ENCODE peak calls at places on chromosome 20, in four cellular contexts. S is fibroblast of the aortic adventitia, V is left ventricle myocardium inferior, C is testis. K is an unnamed sample.
A peak's percentile ranks its signal among the peaks of the same experiment; 100 is the strongest.

GRCh38 chr20:35719717-35720116 is 20.5 kb downstream of the ROMO1 start:
- DNase-seq in S (no peak), V (no peak), C (no peak), K (no peak)

GRCh38 chr20:40977218-40977617 is 51.4 kb upstream of the TOP1 start:
- DNase-seq in S (no peak), V (no peak), C (no peak), K (no peak)

GRCh38 chr20:62835931-62836861 is 19.3 kb downstream of the COL9A3 start:
- DNase-seq in S (no peak), V (no peak), C (no peak), K (no peak)

GRCh38 chr20:38658879-38659612 is 57.4 kb downstream of the ARHGAP40 start:
- DNase-seq in S (no peak), V (no peak), C (no peak), K (no peak)

GRCh38 chr20:63708301-63709148 is 686 bp downstream of the ZGPAT start:
- DNase-seq in S (no peak), V (no peak), C (peak; percentile 48), K (no peak)

GRCh38 chr20:60087563-60088105 is 129.4 kb downstream of the CDH26 start:
- DNase-seq in S (peak; percentile 10), V (no peak), C (no peak), K (peak; percentile 55)

GRCh38 chr20:50762045-50762422 is 30.7 kb downstream of the PARD6B start:
- DNase-seq in S (peak; percentile 35), V (no peak), C (peak; percentile 17), K (no peak)

GRCh38 chr20:59787186-59787890 is 146.1 kb downstream of the SYCP2 start:
- DNase-seq in S (no peak), V (no peak), C (no peak), K (no peak)

GRCh38 chr20:46054606-46055005 is 25.6 kb downstream of the SLC12A5 start:
- DNase-seq in S (no peak), V (no peak), C (no peak), K (no peak)

GRCh38 chr20:40477805-40478204 is 211.2 kb downstream of the MAFB start:
- DNase-seq in S (peak; percentile 14), V (no peak), C (no peak), K (peak; percentile 52)

GRCh38 chr20:15200139-15200538 is 862.7 kb upstream of the FLRT3 start:
- DNase-seq in S (no peak), V (no peak), C (no peak), K (no peak)

GRCh38 chr20:63536241-63536977 is 767 bp downstream of the PTK6 start:
- DNase-seq in S (peak; percentile 22), V (no peak), C (no peak), K (peak; percentile 39)

GRCh38 chr20:10634683-10635411 is 39.0 kb downstream of the JAG1 start:
- DNase-seq in S (peak; percentile 76), V (no peak), C (no peak), K (peak; percentile 54)

GRCh38 chr20:13857304-13857703 is 72.5 kb downstream of the NDUFAF5 start:
- DNase-seq in S (no peak), V (peak; percentile 83), C (no peak), K (peak; percentile 31)

GRCh38 chr20:52426856-52427255 is 235.3 kb upstream of the ZFP64 start:
- DNase-seq in S (no peak), V (no peak), C (no peak), K (no peak)

GRCh38 chr20:21522479-21523397 is 8.9 kb upstream of the NKX2-2 start:
- DNase-seq in S (no peak), V (no peak), C (no peak), K (no peak)

GRCh38 chr20:38286586-38287502 is 17.1 kb upstream of the BPI start:
- DNase-seq in S (no peak), V (peak; percentile 59), C (peak; percentile 31), K (no peak)

GRCh38 chr20:45972500-45973183 is 639 bp upstream of the ZNF335 start:
- DNase-seq in S (no peak), V (no peak), C (no peak), K (no peak)

GRCh38 chr20:4956200-4956810 is 45.0 kb downstream of the SLC23A2 start:
- DNase-seq in S (peak; percentile 86), V (no peak), C (no peak), K (peak; percentile 63)

GRCh38 chr20:577167-577791 is 32.8 kb downstream of the TCF15 start:
- DNase-seq in S (peak; percentile 6), V (no peak), C (no peak), K (peak; percentile 4)

GRCh38 chr20:53957421-53958172 is 112.8 kb downstream of the BCAS1 start:
- DNase-seq in S (peak; percentile 87), V (no peak), C (no peak), K (peak; percentile 80)

GRCh38 chr20:15875446-15875845 is 697.8 kb downstream of the KIF16B start:
- DNase-seq in S (no peak), V (no peak), C (peak; percentile 69), K (no peak)

GRCh38 chr20:10505320-10506226 is 70.5 kb downstream of the SLX4IP start:
- DNase-seq in S (peak; percentile 56), V (no peak), C (peak; percentile 47), K (peak; percentile 50)

GRCh38 chr20:37295001-37295400 is 5.5 kb downstream of the MANBAL start:
- DNase-seq in S (peak; percentile 95), V (no peak), C (no peak), K (peak; percentile 97)

GRCh38 chr20:63560333-63560805 is 6.4 kb downstream of the FNDC11 start:
- DNase-seq in S (no peak), V (no peak), C (no peak), K (no peak)

GRCh38 chr20:11216451-11217314 is 542.9 kb upstream of the JAG1 start:
- DNase-seq in S (peak; percentile 91), V (no peak), C (no peak), K (peak; percentile 86)

GRCh38 chr20:37821691-37822655 is 81.0 kb upstream of the VSTM2L start:
- DNase-seq in S (peak; percentile 68), V (no peak), C (no peak), K (peak; percentile 99)

GRCh38 chr20:52974155-52974554 is 2.0 kb downstream of the TSHZ2 start:
- DNase-seq in S (no peak), V (no peak), C (peak; percentile 43), K (no peak)

GRCh38 chr20:59518881-59519706 is 85.2 kb upstream of the PHACTR3 start:
- DNase-seq in S (peak; percentile 51), V (no peak), C (peak; percentile 53), K (peak; percentile 52)

GRCh38 chr20:58634121-58634817 is 16.8 kb upstream of the STX16 start:
- DNase-seq in S (no peak), V (no peak), C (no peak), K (no peak)

GRCh38 chr20:36919715-36920333 is 31.7 kb downstream of the SAMHD1 start:
- DNase-seq in S (peak; percentile 79), V (no peak), C (peak; percentile 26), K (peak; percentile 66)

GRCh38 chr20:51960004-51960403 is 157.7 kb upstream of the SALL4 start:
- DNase-seq in S (no peak), V (no peak), C (no peak), K (no peak)

GRCh38 chr20:4470375-4470774 is 251.3 kb upstream of the PRND start:
- DNase-seq in S (peak; percentile 52), V (no peak), C (no peak), K (peak; percentile 96)

GRCh38 chr20:40471261-40471629 is 217.8 kb downstream of the MAFB start:
- DNase-seq in S (no peak), V (no peak), C (peak; percentile 17), K (no peak)

GRCh38 chr20:33000802-33001466 is 3.3 kb downstream of the SUN5 start:
- DNase-seq in S (no peak), V (no peak), C (no peak), K (no peak)

GRCh38 chr20:4169360-4170214 is 154.2 kb upstream of the RNF24 start:
- DNase-seq in S (no peak), V (no peak), C (no peak), K (no peak)

GRCh38 chr20:51042657-51043247 is 19.8 kb upstream of the KCNG1 start:
- DNase-seq in S (no peak), V (no peak), C (no peak), K (no peak)

GRCh38 chr20:63067266-63067635 is 60.5 kb upstream of the BHLHE23 start:
- DNase-seq in S (no peak), V (no peak), C (no peak), K (no peak)

GRCh38 chr20:25987073-25987927 is 290.6 kb upstream of the ZNF337 start:
- DNase-seq in S (peak; percentile 24), V (peak; percentile 34), C (peak; percentile 59), K (peak; percentile 12)
- TF ChIP-seq CTCF in S (peak; percentile 45), V (peak; percentile 57), C (no peak), K (peak; percentile 34)

GRCh38 chr20:34165246-34165645 is 53.2 kb upstream of the EIF2S2 start:
- DNase-seq in S (no peak), V (no peak), C (no peak), K (peak; percentile 38)
- H3K4me3 ChIP-seq in S (no peak overlapping the region), V (no peak overlapping the region), C (no peak overlapping the region), K (no peak overlapping the region)

GRCh38 chr20:2914160-2914559 is 40.9 kb downstream of the PTPRA start:
- DNase-seq in S (no peak), V (no peak), C (peak; percentile 24), K (no peak)
- TF ChIP-seq CTCF in S (no peak), V (no peak), C (no peak), K (no peak)

GRCh38 chr20:44956410-44956809 is 3.8 kb downstream of the TOMM34 start:
- DNase-seq in S (no peak), V (no peak), C (no peak), K (no peak)

GRCh38 chr20:44959896-44960852 is at the start of gene TOMM34:
- DNase-seq in S (peak; percentile 82), V (peak; percentile 96), C (peak; percentile 98), K (peak; percentile 84)

GRCh38 chr20:44961024-44961866 is 1.0 kb upstream of the TOMM34 start:
- DNase-seq in S (peak; percentile 8), V (no peak), C (no peak), K (no peak)

GRCh38 chr20:44959082-44959895 is 908 bp downstream of the TOMM34 start:
- DNase-seq in S (peak; percentile 47), V (no peak), C (peak; percentile 59), K (peak; percentile 58)

GRCh38 chr20:44958276-44958675 is 1.9 kb downstream of the TOMM34 start:
- DNase-seq in S (no peak), V (no peak), C (no peak), K (no peak)
- H3K4me3 ChIP-seq in S (no peak overlapping the region), V (no peak overlapping the region), C (no peak overlapping the region), K (no peak overlapping the region)